ENCODE peak calls at places on chromosome 20, in four cellular contexts. L is brain microvascular endothelial cell, E is endothelial cell of umbilical vein, B is tibial nerve. Q is an unnamed sample.

GRCh38 chr20:45985573-45985972 is 13.6 kb upstream of the ZNF335 start:
- DNase-seq in L (no peak), E (no peak), B (no peak), Q (no peak)

GRCh38 chr20:20195011-20195705 is 142.8 kb downstream of the CFAP61 start:
- DNase-seq in L (no peak), E (no peak), B (no peak), Q (no peak)

GRCh38 chr20:43409041-43409913 is 48.4 kb upstream of the SRSF6 start:
- DNase-seq in L (peak; percentile 36), E (peak; percentile 38), B (no peak), Q (no peak)

GRCh38 chr20:8718214-8718613 is 350.7 kb upstream of the PLCB4 start:
- DNase-seq in L (no peak), E (no peak), B (peak; percentile 20), Q (no peak)

GRCh38 chr20:43243672-43244269 is 54.1 kb upstream of the PTPRT start:
- DNase-seq in L (no peak), E (no peak), B (no peak), Q (no peak)

GRCh38 chr20:9955646-9956045 is 79.1 kb upstream of the ANKEF1 start:
- DNase-seq in L (peak; percentile 4), E (peak; percentile 17), B (no peak), Q (peak; percentile 27)

GRCh38 chr20:1861347-1861987 is 33.7 kb upstream of the SIRPA start:
- DNase-seq in L (peak; percentile 71), E (peak; percentile 31), B (no peak), Q (peak; percentile 52)

GRCh38 chr20:19433371-19434316 is 221.2 kb downstream of the SLC24A3 start:
- DNase-seq in L (peak; percentile 15), E (no peak), B (no peak), Q (no peak)

GRCh38 chr20:38418509-38419204 is 16.5 kb downstream of the SNHG17 start:
- DNase-seq in L (no peak), E (peak; percentile 77), B (peak; percentile 23), Q (no peak)

GRCh38 chr20:31815408-31816188 is 3.6 kb upstream of the MYLK2 start:
- DNase-seq in L (no peak), E (no peak), B (no peak), Q (no peak)

GRCh38 chr20:38143646-38144554 is 21.2 kb downstream of the TGM2 start:
- DNase-seq in L (peak; percentile 74), E (peak; percentile 96), B (no peak), Q (peak; percentile 96)

GRCh38 chr20:35320396-35321126 is 28.3 kb upstream of the FAM83C start:
- DNase-seq in L (peak; percentile 95), E (no peak), B (no peak), Q (no peak)

GRCh38 chr20:35991142-35991771 is 22.9 kb downstream of the CNBD2 start:
- DNase-seq in L (peak; percentile 38), E (peak; percentile 50), B (peak; percentile 18), Q (no peak)

GRCh38 chr20:62029296-62029695 is 36.4 kb downstream of the TAF4 start:
- DNase-seq in L (no peak), E (no peak), B (no peak), Q (no peak)

GRCh38 chr20:1975251-1975650 is 18.6 kb downstream of the PDYN start:
- DNase-seq in L (no peak), E (no peak), B (no peak), Q (no peak)

GRCh38 chr20:51175724-51176123 is 152.8 kb upstream of the KCNG1 start:
- DNase-seq in L (no peak), E (no peak), B (no peak), Q (no peak)

GRCh38 chr20:4814696-4815252 is 93.1 kb downstream of the PRND start:
- DNase-seq in L (no peak), E (peak; percentile 34), B (no peak), Q (no peak)

GRCh38 chr20:8974009-8974708 is 94.7 kb upstream of the PLCB4 start:
- DNase-seq in L (no peak), E (no peak), B (no peak), Q (no peak)

GRCh38 chr20:48727226-48727625 is 100.6 kb downstream of the PREX1 start:
- DNase-seq in L (no peak), E (no peak), B (no peak), Q (no peak)
- H3K27ac ChIP-seq in L (no peak overlapping the region), E (no peak overlapping the region), B (no peak overlapping the region), Q (no peak overlapping the region)

GRCh38 chr20:432677-433299 is 24.7 kb downstream of the RBCK1 start:
- DNase-seq in L (no peak), E (no peak), B (no peak), Q (no peak)
- H3K27ac ChIP-seq in L (no peak overlapping the region), E (no peak overlapping the region), B (no peak overlapping the region), Q (peak overlapping the region; percentile 59)

DNA sequence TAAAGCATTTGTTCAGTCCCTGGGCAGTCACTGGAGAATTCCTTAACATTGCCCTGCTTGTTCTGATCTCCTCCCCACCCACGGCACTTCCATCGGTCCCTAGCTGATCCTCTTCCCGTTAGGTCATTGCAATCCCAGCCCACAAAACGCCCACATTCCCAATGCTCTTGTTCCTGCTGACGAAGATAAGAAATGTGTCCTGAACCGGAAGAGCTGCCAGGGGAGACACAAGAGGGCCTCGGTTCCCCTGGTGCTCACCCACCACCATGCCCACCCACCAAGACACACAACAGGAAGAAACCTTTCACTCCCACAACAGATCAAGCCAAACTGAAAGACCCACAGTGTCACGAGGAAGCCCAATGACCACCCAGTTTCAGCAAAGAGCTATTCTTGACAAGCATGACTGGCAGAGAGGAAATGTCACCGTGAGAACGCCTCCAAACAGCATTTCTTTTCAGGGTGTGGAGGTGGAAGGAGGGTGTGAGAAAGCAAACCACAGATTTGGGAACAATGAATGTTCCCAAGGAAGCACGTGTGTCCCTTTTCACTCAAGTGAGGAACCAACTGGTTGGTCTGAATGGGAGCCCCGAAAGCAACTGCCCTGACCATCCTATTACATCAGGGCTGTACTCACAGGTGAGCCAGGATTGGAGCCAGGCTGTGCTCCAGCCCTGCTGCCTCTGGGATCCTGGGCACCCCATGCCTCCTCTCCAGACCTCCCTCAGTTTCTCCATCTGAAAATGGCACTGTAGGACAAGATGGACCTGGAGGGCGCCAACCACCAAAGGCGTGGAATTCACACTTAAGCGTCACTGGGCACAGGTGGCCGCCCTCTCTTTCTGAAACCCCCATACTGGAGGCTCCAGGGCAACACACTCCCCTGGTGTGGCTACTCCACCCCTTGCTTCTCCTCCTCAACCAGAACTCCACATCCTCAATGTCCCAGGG is 97.5 kb downstream of the ZMYND8 start:
- DNase-seq in L (peak; percentile 66), E (peak; percentile 66), B (peak; percentile 43), Q (peak; percentile 34)
- H3K27ac ChIP-seq in L (peak overlapping the region; percentile 57), E (peak overlapping the region; percentile 56), B (peak overlapping the region; percentile 66), Q (peak overlapping the region; percentile 73)

DNA sequence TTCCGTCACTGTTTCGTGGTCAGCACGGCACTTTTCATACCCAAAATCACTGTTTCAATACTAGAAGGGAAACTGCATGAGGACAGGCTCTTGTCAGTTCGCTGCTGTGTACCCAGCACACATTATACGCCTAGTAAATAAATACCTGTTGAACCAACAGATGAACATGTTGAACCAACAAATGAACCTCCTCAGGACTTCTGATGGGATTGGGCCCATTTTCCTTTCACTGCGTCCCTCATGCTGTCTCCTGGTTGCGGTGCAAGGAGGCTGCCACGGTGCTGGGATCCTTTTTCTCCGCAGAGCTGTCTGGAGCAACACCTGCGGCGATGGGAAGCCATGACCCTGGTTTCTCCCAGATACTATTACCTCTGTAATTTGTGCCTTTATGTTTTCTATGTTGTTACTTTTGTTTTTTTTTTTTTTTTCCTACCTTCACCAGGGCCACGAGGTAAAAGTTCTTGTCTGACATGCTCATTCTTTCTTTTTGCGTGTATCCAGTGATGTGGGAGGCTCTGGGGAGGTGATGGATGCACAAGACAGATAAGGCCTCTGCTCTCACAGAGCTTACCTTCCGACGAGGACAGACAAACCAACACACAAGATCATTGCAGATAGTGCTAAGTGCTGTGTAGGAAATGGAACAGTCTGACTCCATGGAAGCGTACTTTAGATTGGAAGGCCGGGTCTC is 1.1 kb downstream of the VAPB start:
- DNase-seq in L (no peak), E (no peak), B (no peak), Q (no peak)
- H3K27ac ChIP-seq in L (peak overlapping the region; percentile 99), E (peak overlapping the region; percentile 74), B (peak overlapping the region; percentile 85), Q (peak overlapping the region; percentile 69)

DNA sequence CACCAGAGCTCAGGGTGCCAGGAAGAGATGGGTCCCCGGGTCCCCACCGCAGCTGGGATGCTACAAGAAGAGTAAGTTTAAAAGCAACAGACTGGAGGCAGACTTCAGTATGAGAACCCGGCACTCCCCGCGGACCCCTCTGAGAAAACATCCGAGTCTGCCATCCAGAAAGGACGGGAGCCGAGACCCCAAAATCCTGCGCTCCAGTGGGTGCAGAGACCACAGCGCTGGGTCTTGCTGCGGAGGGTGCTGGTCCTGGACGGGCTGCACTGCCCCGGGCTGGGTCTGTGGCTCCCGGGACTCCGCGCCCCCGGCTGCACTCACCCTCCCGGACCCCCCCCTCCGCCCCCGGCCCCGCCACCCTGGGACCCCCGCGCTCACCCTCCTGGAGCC is 304 bp downstream of the HELZ2 start:
- DNase-seq in L (no peak), E (peak; percentile 10), B (no peak), Q (no peak)
- H3K27ac ChIP-seq in L (no peak overlapping the region), E (peak overlapping the region; percentile 72), B (peak overlapping the region; percentile 67), Q (peak overlapping the region; percentile 26)

Q was measured in epithelial cell of prostate.